ENCODE peak calls at places on chromosomes 3 and 15, in ten cellular contexts. D is Daoy; V is heart left ventricle; Y is nephron progenitor cell; Z is effector CD8-positive, alpha-beta T cell; G is fibroblast of pulmonary artery; F is CD4-positive, alpha-beta T cell; C is left ventricle myocardium inferior; L is stimulated activated CD8-positive, alpha-beta memory T cell treated with anti-CD3 and anti-CD28 coated beads, Interleukin-15, amount 100 ng/mL, for 24 hours; E is ovary. X is an unnamed sample.

GRCh38 chr3:127264292-127264691 is 23.6 kb downstream of the PRR20G start:
- DNase-seq in D (peak), V (no peak), Y (no peak), Z (no peak), G (no peak), F (no peak), C (no peak), L (no peak), E (no peak), X (no peak)

GRCh38 chr3:149373235-149374125 is 4.0 kb downstream of the TM4SF1 start:
- DNase-seq in D (no peak), V (no peak), Y (no peak), Z (no peak), G (peak), F (no peak), C (no peak), L (no peak), E (no peak), X (no peak)

GRCh38 chr3:38731522-38731921 is 82.0 kb upstream of the SCN5A start:
- DNase-seq in D (no peak), V (no peak), Y (no peak), Z (no peak), G (peak), F (no peak), C (no peak), L (no peak), E (no peak), X (no peak)

GRCh38 chr3:72683068-72683467 is 165.2 kb downstream of the SHQ1 start:
- DNase-seq in D (no peak), V (no peak), Y (no peak), Z (no peak), G (no peak), F (no peak), C (no peak), L (no peak), E (no peak), X (no peak)

GRCh38 chr15:99253381-99254090 is 2.3 kb downstream of the LRRC28 start:
- DNase-seq in D (peak), V (no peak), Y (no peak), Z (no peak), G (peak), F (no peak), C (no peak), L (no peak), E (no peak), X (no peak)

GRCh38 chr3:112759681-112760080 is 87.0 kb downstream of the CD200R1L start:
- DNase-seq in D (no peak), V (no peak), Y (no peak), Z (no peak), G (no peak), F (no peak), C (no peak), L (no peak), E (no peak), X (no peak)

GRCh38 chr3:58047806-58048205 is 39.6 kb downstream of the FLNB start:
- DNase-seq in D (peak), V (no peak), Y (no peak), Z (no peak), G (peak), F (no peak), C (no peak), L (no peak), E (no peak), X (no peak)

GRCh38 chr3:66406186-66406585 is 94.6 kb downstream of the LRIG1 start:
- DNase-seq in D (no peak), V (peak), Y (no peak), Z (no peak), G (no peak), F (no peak), C (no peak), L (no peak), E (no peak), X (no peak)

GRCh38 chr15:89138999-89139612 is 50.9 kb downstream of the ABHD2 start:
- DNase-seq in D (no peak), V (no peak), Y (no peak), Z (no peak), G (no peak), F (no peak), C (no peak), L (no peak), E (no peak), X (no peak)

GRCh38 chr3:124860599-124860998 is 26.6 kb downstream of the ITGB5 start:
- DNase-seq in D (peak), V (peak), Y (no peak), Z (no peak), G (peak), F (no peak), C (peak), L (no peak), E (peak), X (peak)

GRCh38 chr3:100189444-100189964 is 71.3 kb upstream of the TBC1D23 start:
- DNase-seq in D (no peak), V (peak), Y (no peak), Z (no peak), G (no peak), F (no peak), C (no peak), L (no peak), E (no peak), X (no peak)

GRCh38 chr3:121431717-121432517 is 113.9 kb downstream of the POLQ start:
- DNase-seq in D (peak), V (no peak), Y (no peak), Z (peak), G (peak), F (peak), C (no peak), L (peak), E (no peak), X (no peak)

GRCh38 chr15:101044625-101045235 is 125.6 kb downstream of the LRRK1 start:
- DNase-seq in D (no peak), V (peak), Y (no peak), Z (no peak), G (no peak), F (no peak), C (no peak), L (no peak), E (no peak), X (peak)

GRCh38 chr15:50257206-50257735 is 8.3 kb downstream of the HDC start:
- DNase-seq in D (no peak), V (no peak), Y (no peak), Z (no peak), G (no peak), F (no peak), C (no peak), L (no peak), E (no peak), X (no peak)

X was measured in omental fat pad.